ENCODE peak calls at places on chromosomes 11 and 22, in nine cellular contexts. D is sigmoid colon, L is CD14-positive monocyte, G is omental fat pad, I is heart right ventricle, W is GM10248, F is Calu3, S is bronchial epithelial cell, Z is stomach. U is an unnamed sample.

GRCh38 chr22:31872209-31872608 is 72.1 kb upstream of the YWHAH start:
- DNase-seq in D (no peak), L (no peak), G (no peak), I (no peak), W (no peak), F (peak), S (no peak), Z (peak), U (peak)

GRCh38 chr11:100865443-100865842 is 178.4 kb downstream of the ARHGAP42 start:
- DNase-seq in D (no peak), L (no peak), G (no peak), I (no peak), W (no peak), F (no peak), S (no peak), Z (no peak), U (no peak)

GRCh38 chr11:111469200-111469599 is 43.0 kb downstream of the BTG4 start:
- DNase-seq in D (no peak), L (no peak), G (no peak), I (no peak), W (no peak), F (no peak), S (no peak), Z (no peak), U (no peak)

GRCh38 chr11:1401656-1402221 is 12.0 kb downstream of the BRSK2 start:
- DNase-seq in D (no peak), L (peak), G (no peak), I (peak), W (peak), F (peak), S (peak), Z (peak), U (peak)

GRCh38 chr11:5605849-5606248 is 9.4 kb downstream of the TRIM6 start:
- DNase-seq in D (no peak), L (no peak), G (no peak), I (no peak), W (no peak), F (no peak), S (peak), Z (no peak), U (peak)

GRCh38 chr11:71139516-71140205 is 112.7 kb downstream of the SHANK2 start:
- DNase-seq in D (peak), L (no peak), G (no peak), I (peak), W (no peak), F (peak), S (no peak), Z (peak), U (peak)

GRCh38 chr11:110298298-110298765 is 1.9 kb upstream of the RDX start:
- DNase-seq in D (no peak), L (no peak), G (no peak), I (no peak), W (no peak), F (no peak), S (peak), Z (no peak), U (peak)

GRCh38 chr11:129842138-129842537 is 26.5 kb downstream of the TMEM45B start:
- DNase-seq in D (no peak), L (no peak), G (no peak), I (no peak), W (no peak), F (no peak), S (no peak), Z (no peak), U (no peak)

GRCh38 chr11:31958086-31958735 is 132.7 kb upstream of the RCN1 start:
- DNase-seq in D (no peak), L (no peak), G (no peak), I (peak), W (peak), F (peak), S (peak), Z (peak), U (peak)

GRCh38 chr22:19897726-19898515 is 43.2 kb upstream of the GNB1L start:
- DNase-seq in D (no peak), L (no peak), G (no peak), I (no peak), W (no peak), F (no peak), S (no peak), Z (no peak), U (no peak)

GRCh38 chr11:58965246-58965985 is 26.1 kb downstream of the GLYATL1 start:
- DNase-seq in D (no peak), L (no peak), G (no peak), I (no peak), W (no peak), F (no peak), S (peak), Z (no peak), U (no peak)

GRCh38 chr11:22875869-22876473 is 15.7 kb upstream of the CCDC179 start:
- DNase-seq in D (no peak), L (no peak), G (peak), I (no peak), W (peak), F (peak), S (peak), Z (peak), U (peak)

GRCh38 chr22:49193901-49194465 is 633.7 kb downstream of the BRD1 start:
- DNase-seq in D (no peak), L (no peak), G (no peak), I (no peak), W (no peak), F (no peak), S (no peak), Z (no peak), U (no peak)

GRCh38 chr22:50199836-50200332 is 927 bp upstream of the SELENOO start:
- DNase-seq in D (no peak), L (no peak), G (no peak), I (no peak), W (no peak), F (no peak), S (no peak), Z (peak), U (peak)

GRCh38 chr11:70522613-70523311 is 124.4 kb downstream of the CTTN start:
- DNase-seq in D (no peak), L (no peak), G (no peak), I (no peak), W (no peak), F (no peak), S (no peak), Z (peak), U (no peak)

GRCh38 chr11:119266517-119267255 is 50.2 kb downstream of the MCAM start:
- DNase-seq in D (no peak), L (no peak), G (no peak), I (no peak), W (no peak), F (no peak), S (peak), Z (no peak), U (peak)

GRCh38 chr11:3775761-3776406 is 21.5 kb downstream of the NUP98 start:
- DNase-seq in D (no peak), L (no peak), G (no peak), I (no peak), W (no peak), F (no peak), S (no peak), Z (no peak), U (peak)
- TF ChIP-seq CTCF in D (no peak), L (no peak), G (no peak), I (no peak), W (no peak), F (no peak), S (no peak), Z (no peak), U (peak)

GRCh38 chr11:126971305-126971704 is 29.3 kb downstream of the KIRREL3 start:
- DNase-seq in D (no peak), L (no peak), G (no peak), I (no peak), W (no peak), F (no peak), S (no peak), Z (no peak), U (no peak)

GRCh38 chr11:126968915-126969314 is 31.7 kb downstream of the KIRREL3 start:
- DNase-seq in D (no peak), L (no peak), G (no peak), I (no peak), W (no peak), F (no peak), S (peak), Z (no peak), U (no peak)

GRCh38 chr11:126965331-126965730 is 35.2 kb downstream of the KIRREL3 start:
- DNase-seq in D (no peak), L (no peak), G (no peak), I (no peak), W (no peak), F (no peak), S (no peak), Z (no peak), U (no peak)

GRCh38 chr11:126973051-126973450 is 27.5 kb downstream of the KIRREL3 start:
- DNase-seq in D (no peak), L (no peak), G (no peak), I (no peak), W (no peak), F (no peak), S (no peak), Z (no peak), U (no peak)

DNA sequence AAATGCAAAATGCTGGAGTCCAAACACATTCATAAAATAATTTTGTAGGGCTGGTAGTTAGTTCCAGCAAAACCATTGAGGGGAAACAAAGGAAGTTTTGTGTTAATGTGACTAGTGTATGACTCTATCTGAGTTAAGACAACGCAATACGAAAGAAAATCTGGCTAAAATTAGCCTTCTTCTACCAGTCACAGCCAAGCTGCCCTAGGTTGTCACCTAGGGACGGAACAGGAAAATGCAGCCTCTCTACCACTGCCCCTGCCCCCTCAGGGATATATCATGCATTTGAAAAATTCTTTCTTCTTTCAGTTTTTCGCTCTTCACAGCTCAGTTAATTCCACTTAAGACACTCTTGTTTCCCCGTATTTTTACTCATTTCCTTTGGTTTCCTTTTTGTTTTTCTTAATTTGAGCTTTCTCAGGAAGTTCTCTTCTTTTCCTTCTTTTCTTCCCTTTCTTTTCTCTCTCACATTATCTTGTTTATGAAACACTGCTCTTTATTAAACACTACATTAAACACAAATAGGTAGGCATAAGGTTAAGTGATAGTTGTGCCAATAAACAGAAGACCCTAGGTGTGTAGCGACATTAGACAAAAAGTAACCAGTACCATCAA is 30.6 kb downstream of the KIRREL3 start:
- DNase-seq in D (no peak), L (no peak), G (no peak), I (no peak), W (no peak), F (peak), S (peak), Z (no peak), U (peak)
- TF ChIP-seq CTCF in D (no peak), L (no peak), G (no peak), I (peak), W (no peak), F (peak), S (peak), Z (no peak), U (peak)

GRCh38 chr22:37196539-37197450 is 8.7 kb upstream of the C1QTNF6 start:
- DNase-seq in D (peak), L (peak), G (peak), I (peak), W (no peak), F (peak), S (peak), Z (peak), U (peak)
- TF ChIP-seq CTCF in D (peak), L (no peak), G (no peak), I (no peak), W (no peak), F (no peak), S (no peak), Z (no peak), U (no peak)

DNA sequence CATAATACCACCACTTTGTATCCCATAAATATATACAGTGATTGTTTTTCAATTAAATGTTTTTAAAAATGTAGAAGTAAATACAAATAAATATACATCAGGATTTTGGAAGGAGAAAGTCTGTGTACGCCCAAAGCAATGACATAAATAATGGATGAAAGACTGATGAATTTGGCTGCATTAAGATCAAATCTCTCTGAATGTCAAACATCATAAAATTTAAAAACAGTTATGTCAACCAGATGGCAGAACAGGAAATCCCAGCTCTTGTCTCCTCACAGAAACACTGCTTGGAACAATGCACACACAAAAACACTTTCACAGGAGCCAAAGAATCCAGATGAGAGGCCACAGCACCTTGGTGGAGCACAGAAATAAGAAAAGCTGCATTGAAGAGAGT is 332.9 kb downstream of the NTM start:
- DNase-seq in D (no peak), L (no peak), G (no peak), I (no peak), W (no peak), F (no peak), S (no peak), Z (no peak), U (no peak)
- TF ChIP-seq CTCF in D (no peak), L (no peak), G (no peak), I (no peak), W (no peak), F (no peak), S (no peak), Z (no peak), U (no peak)

DNA sequence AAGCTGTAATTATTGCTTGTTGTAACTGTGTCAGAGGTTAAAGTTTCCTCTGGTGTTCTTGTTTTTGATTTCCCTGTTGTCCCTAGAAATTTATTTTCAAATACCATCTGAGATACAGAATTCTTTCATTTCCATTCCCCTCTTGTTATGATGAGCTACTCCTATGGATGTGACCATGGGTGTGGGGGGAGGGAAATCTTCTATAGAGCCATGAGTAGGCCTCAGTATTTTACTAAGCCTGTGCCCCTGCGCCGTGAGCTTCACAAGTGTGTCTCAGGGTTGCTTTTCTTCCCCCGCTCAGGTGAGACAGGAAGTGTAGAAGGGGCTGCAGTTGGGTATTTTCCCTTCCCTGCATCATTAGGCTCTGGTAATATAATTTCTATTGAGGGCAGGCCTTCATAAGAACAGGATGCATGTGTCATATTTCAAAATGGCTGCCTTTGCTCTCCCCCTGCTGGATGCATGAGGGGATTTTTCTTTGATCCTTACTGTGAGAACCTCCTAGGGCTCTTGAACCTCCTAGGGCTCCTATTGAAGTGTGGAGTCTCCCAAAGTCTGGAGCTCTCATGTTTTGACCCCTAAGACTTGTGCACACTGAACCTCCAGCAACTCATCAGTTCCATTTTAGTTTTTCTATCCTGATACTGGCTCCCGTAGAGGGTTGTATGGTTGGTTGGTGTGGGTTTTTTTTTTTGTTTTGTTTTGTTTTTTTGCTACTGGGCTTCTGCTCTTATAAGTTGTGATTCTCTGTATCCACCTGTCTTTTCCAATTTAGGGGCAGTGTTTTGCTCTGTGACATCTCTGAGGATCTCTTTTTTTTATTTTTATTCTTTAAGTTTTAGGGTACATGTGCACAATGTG is 658.2 kb downstream of the NTM start:
- DNase-seq in D (no peak), L (no peak), G (no peak), I (no peak), W (no peak), F (peak), S (peak), Z (peak), U (peak)
- TF ChIP-seq CTCF in D (no peak), L (peak), G (no peak), I (peak), W (no peak), F (no peak), S (peak), Z (no peak), U (peak)

GRCh38 chr11:90476442-90477007 is 253.7 kb upstream of the CHORDC1 start:
- DNase-seq in D (no peak), L (no peak), G (no peak), I (no peak), W (no peak), F (peak), S (peak), Z (peak), U (peak)
- TF ChIP-seq CTCF in D (no peak), L (peak), G (no peak), I (peak), W (peak), F (no peak), S (peak), Z (no peak), U (peak)

DNA sequence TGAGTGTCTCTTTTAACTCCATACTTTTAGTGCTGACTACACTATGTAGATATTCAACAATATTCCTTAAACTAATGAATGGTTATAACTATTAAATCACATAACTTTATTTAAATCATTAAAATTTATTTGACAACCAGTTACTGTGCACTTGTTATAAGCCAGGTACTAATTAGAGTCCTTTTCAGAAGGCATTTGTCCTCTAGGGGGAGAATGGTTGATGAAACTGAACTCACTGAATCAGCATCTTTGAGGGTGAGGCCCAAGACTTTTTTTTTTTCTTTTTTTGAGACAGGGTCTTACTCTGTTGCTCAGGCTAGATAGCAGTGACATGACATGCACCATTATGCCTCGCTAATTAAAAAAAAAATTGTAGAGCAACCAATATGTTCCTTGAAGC is 515.6 kb upstream of the CCDC90B start:
- DNase-seq in D (no peak), L (no peak), G (no peak), I (no peak), W (no peak), F (no peak), S (peak), Z (no peak), U (no peak)
- TF ChIP-seq CTCF in D (no peak), L (no peak), G (no peak), I (no peak), W (no peak), F (no peak), S (no peak), Z (no peak), U (peak)

GRCh38 chr11:60917267-60917666 is 3.3 kb downstream of the TMEM109 start:
- DNase-seq in D (no peak), L (no peak), G (no peak), I (no peak), W (no peak), F (no peak), S (peak), Z (no peak), U (no peak)

GRCh38 chr11:60916669-60917206 is 2.8 kb downstream of the TMEM109 start:
- DNase-seq in D (peak), L (no peak), G (no peak), I (no peak), W (no peak), F (no peak), S (no peak), Z (no peak), U (no peak)

GRCh38 chr11:60913793-60914619 is at the start of gene TMEM109:
- DNase-seq in D (peak), L (peak), G (peak), I (peak), W (peak), F (peak), S (peak), Z (peak), U (peak)

GRCh38 chr11:60914620-60915249 is 777 bp downstream of the TMEM109 start:
- DNase-seq in D (peak), L (peak), G (no peak), I (peak), W (no peak), F (peak), S (peak), Z (no peak), U (peak)

DNA sequence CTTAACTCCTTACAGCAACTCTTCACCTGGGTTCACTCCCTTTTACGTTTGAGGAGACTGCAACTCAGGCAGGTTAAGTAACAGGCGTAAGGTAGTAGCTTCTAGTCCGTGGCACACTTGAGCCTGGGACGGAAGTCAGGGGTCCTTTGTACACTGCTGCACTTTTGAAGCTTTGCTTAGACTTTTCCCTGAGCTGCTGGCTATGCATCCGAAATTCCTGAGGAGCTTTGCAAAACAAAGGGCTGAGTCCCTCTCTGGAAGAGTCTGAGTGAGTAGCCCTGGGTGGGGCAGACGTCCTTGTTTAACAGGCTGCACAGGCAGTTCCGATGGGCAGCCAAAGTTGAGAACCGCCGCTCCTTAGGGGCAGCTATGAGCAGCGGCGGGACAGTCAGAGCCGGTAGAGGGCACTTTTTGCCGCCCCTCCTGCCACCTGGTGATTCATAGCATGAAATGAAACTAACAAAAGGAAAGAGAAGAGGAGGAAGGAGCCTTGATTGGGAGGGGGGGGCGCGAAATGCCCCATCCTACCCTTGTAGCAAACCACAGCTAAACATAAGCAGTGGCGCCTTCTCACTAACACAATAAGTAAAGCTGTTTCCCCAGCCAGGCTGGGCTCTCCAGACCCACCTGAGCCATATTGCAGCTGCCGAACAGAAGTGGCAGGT is 1.4 kb downstream of the TMEM109 start:
- DNase-seq in D (peak), L (peak), G (no peak), I (no peak), W (peak), F (peak), S (peak), Z (peak), U (peak)
- TF ChIP-seq CTCF in D (no peak), L (peak), G (no peak), I (peak), W (peak), F (no peak), S (peak), Z (no peak), U (peak)

U was measured in fibroblast of villous mesenchyme.